ENCODE peak calls at places on chromosomes 13 and 19, in four cellular contexts. One of them, this sample, is unnamed.

GRCh38 chr19:32870154-32870573 is 597 bp upstream of the SLC7A9 start:
- DNase-seq in activated naive CD4-positive, alpha-beta T cell treated with anti-CD3 and anti-CD28 coated beads for 36 hours: no peak
- DNase-seq in nucleus accumbens: no peak
- DNase-seq in Ammon's horn: no peak
- DNase-seq in this sample: peak

GRCh38 chr13:111315347-111315995 is 5.0 kb upstream of the TEX29 start:
- DNase-seq in activated naive CD4-positive, alpha-beta T cell treated with anti-CD3 and anti-CD28 coated beads for 36 hours: no peak
- DNase-seq in nucleus accumbens: no peak
- DNase-seq in Ammon's horn: no peak
- DNase-seq in this sample: no peak

GRCh38 chr13:109545964-109546363 is 240.4 kb downstream of the IRS2 start:
- DNase-seq in nucleus accumbens: no peak
- DNase-seq in activated naive CD4-positive, alpha-beta T cell treated with anti-CD3 and anti-CD28 coated beads for 36 hours: no peak
- DNase-seq in Ammon's horn: no peak
- DNase-seq in this sample: no peak

GRCh38 chr19:1057185-1057857 is 9.6 kb upstream of the ARHGAP45 start:
- DNase-seq in Ammon's horn: no peak
- DNase-seq in activated naive CD4-positive, alpha-beta T cell treated with anti-CD3 and anti-CD28 coated beads for 36 hours: peak
- DNase-seq in nucleus accumbens: no peak
- DNase-seq in this sample: peak

GRCh38 chr13:110376120-110376519 is 69.0 kb downstream of the COL4A2 start:
- DNase-seq in activated naive CD4-positive, alpha-beta T cell treated with anti-CD3 and anti-CD28 coated beads for 36 hours: no peak
- DNase-seq in Ammon's horn: no peak
- DNase-seq in nucleus accumbens: no peak
- DNase-seq in this sample: peak

GRCh38 chr13:21759503-21759902 is 88.6 kb downstream of the FGF9 start:
- DNase-seq in activated naive CD4-positive, alpha-beta T cell treated with anti-CD3 and anti-CD28 coated beads for 36 hours: no peak
- DNase-seq in Ammon's horn: no peak
- DNase-seq in nucleus accumbens: no peak
- DNase-seq in this sample: peak

GRCh38 chr13:98960331-98961203 is 17.3 kb downstream of the DOCK9 start:
- DNase-seq in Ammon's horn: no peak
- DNase-seq in nucleus accumbens: no peak
- DNase-seq in activated naive CD4-positive, alpha-beta T cell treated with anti-CD3 and anti-CD28 coated beads for 36 hours: no peak
- DNase-seq in this sample: peak

GRCh38 chr19:32858559-32858958 is 11.0 kb downstream of the SLC7A9 start:
- DNase-seq in activated naive CD4-positive, alpha-beta T cell treated with anti-CD3 and anti-CD28 coated beads for 36 hours: no peak
- DNase-seq in nucleus accumbens: no peak
- DNase-seq in Ammon's horn: no peak
- DNase-seq in this sample: no peak

This sample was measured in renal cortical epithelial cell.